ENCODE peak calls at places on chromosomes 4 and X, in six cellular contexts. J is fibroblast of the aortic adventitia, O is left ventricle myocardium inferior, N is mammary epithelial cell, K is BJ, D is left lung. H is an unnamed sample.

GRCh38 chrX:132219343-132219768 is at the start of gene RAP2C:
- DNase-seq in J (peak), O (peak), N (peak), K (no peak), D (peak), H (peak)

GRCh38 chr4:125958519-125958918 is 643.8 kb downstream of the FAT4 start:
- DNase-seq in J (no peak), O (no peak), N (no peak), K (no peak), D (no peak), H (no peak)

GRCh38 chrX:48560056-48560455 is 14.2 kb upstream of the RBM3 start:
- DNase-seq in J (no peak), O (no peak), N (no peak), K (no peak), D (no peak), H (no peak)

GRCh38 chr4:87839309-87839946 is 6.7 kb downstream of the MEPE start:
- DNase-seq in J (peak), O (peak), N (peak), K (no peak), D (no peak), H (peak)

GRCh38 chrX:150688911-150689451 is 4.2 kb upstream of the MTMR1 start:
- DNase-seq in J (peak), O (no peak), N (peak), K (peak), D (no peak), H (peak)

GRCh38 chr4:42656736-42656985 is 244 bp downstream of the ATP8A1 start:
- DNase-seq in J (no peak), O (no peak), N (no peak), K (no peak), D (no peak), H (no peak)

GRCh38 chr4:41142946-41143720 is 71.2 kb downstream of the APBB2 start:
- DNase-seq in J (peak), O (peak), N (peak), K (peak), D (no peak), H (peak)

GRCh38 chr4:61520688-61521160 is 320.6 kb downstream of the ADGRL3 start:
- DNase-seq in J (no peak), O (no peak), N (peak), K (no peak), D (no peak), H (peak)

GRCh38 chrX:78652971-78653822 is 5.9 kb downstream of the RTL3 start:
- DNase-seq in J (peak), O (no peak), N (peak), K (peak), D (no peak), H (peak)

GRCh38 chr4:73486497-73486896 is 5.0 kb downstream of the AFM start:
- DNase-seq in J (no peak), O (no peak), N (no peak), K (no peak), D (no peak), H (no peak)

GRCh38 chr4:6093671-6094070 is 75.4 kb upstream of the C4orf50 start:
- DNase-seq in J (no peak), O (no peak), N (no peak), K (no peak), D (no peak), H (no peak)

GRCh38 chrX:77484045-77484444 is 36.9 kb downstream of the FGF16 start:
- DNase-seq in J (no peak), O (no peak), N (no peak), K (no peak), D (no peak), H (no peak)

GRCh38 chr4:38069271-38069760 is 109.1 kb downstream of the PTTG2 start:
- DNase-seq in J (peak), O (no peak), N (peak), K (no peak), D (no peak), H (peak)

GRCh38 chr4:109147135-109147534 is 155.3 kb downstream of the COL25A1 start:
- DNase-seq in J (no peak), O (no peak), N (no peak), K (no peak), D (no peak), H (no peak)

DNA sequence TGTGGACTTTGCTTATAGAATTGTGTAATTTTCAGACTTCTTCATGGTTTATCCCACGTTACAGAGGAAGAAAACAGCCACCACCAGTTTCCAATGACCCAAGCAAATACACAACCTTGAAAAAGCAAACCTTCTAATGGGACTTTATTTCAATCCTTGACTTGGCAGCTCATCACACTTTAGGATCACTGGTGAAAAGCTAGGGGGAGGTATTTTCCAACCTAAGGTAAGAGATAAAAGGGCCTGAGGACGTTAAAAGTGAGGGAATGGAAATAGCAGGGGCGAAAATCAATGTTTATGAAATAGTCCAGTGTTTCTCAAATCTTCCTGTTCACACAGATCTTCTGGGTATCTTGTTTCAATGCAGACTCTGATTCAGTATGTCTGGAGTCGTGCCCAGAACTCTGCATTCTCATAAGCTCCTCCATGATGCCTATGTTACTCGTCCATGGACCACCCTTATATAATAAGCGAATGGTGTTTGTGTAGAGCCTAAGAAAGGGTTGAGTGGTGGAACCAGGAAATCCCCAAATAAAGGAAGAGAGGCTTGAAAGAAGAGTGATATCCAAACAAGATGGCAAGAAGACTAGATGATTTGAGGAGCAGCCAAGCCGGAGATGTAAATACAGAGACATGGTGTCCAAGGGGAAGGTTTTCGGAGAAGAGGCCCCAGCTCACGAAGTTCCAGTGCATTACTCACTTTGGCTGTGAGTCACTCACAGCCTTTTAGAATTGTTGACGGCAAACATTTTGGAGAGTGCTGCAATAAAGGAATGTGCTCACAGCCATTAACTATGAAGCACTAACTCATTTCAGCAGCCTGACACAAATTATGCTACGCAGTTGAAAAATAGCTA is 215.6 kb upstream of the PPARGC1A start:
- DNase-seq in J (peak), O (no peak), N (peak), K (peak), D (no peak), H (peak)
- H3K4me3 ChIP-seq in J (no peak), O (no peak), N (no peak), K (no peak), D (no peak), H (no peak)

GRCh38 chrX:104712515-104712914 is 146.5 kb downstream of the IL1RAPL2 start:
- DNase-seq in J (no peak), O (no peak), N (no peak), K (no peak), D (no peak), H (peak)
- TF ChIP-seq CTCF in J (no peak), O (no peak), N (peak), K (no peak), D (no peak), H (no peak)

GRCh38 chr4:20253272-20253798 is 1.6 kb downstream of the SLIT2 start:
- DNase-seq in J (no peak), O (no peak), N (no peak), K (no peak), D (no peak), H (peak)

GRCh38 chr4:20251061-20251795 is 477 bp upstream of the SLIT2 start:
- DNase-seq in J (peak), O (no peak), N (no peak), K (no peak), D (no peak), H (peak)

GRCh38 chr4:20253799-20254409 is 2.2 kb downstream of the SLIT2 start:
- DNase-seq in J (peak), O (peak), N (no peak), K (no peak), D (peak), H (peak)

GRCh38 chr4:20252656-20253271 is 1.1 kb downstream of the SLIT2 start:
- DNase-seq in J (peak), O (peak), N (no peak), K (no peak), D (peak), H (peak)

GRCh38 chr4:20251796-20252655 is at the start of gene SLIT2:
- DNase-seq in J (peak), O (peak), N (peak), K (no peak), D (peak), H (peak)
- H3K4me3 ChIP-seq in J (peak), O (peak), N (peak), K (peak), D (peak), H (peak)

DNA sequence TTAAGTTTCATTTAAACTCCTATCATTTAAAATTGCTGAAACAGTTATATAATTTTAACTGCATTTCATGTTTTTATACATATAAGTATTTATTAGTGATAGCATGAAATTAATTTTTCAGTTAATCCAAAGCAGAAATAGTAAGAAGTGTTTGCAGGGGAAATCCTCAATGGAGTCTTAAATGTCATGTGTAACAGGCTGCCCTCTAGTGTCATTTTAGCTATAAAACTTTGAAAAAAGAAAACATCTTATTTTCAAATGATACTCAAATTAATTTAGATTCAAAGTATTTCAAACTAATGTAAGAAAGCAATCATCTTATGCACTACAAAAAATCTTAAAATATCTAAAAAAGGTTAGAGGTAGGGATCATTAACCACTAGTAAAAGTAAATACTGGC is 27.1 kb downstream of the TAPT1 start:
- DNase-seq in J (peak), O (no peak), N (no peak), K (no peak), D (no peak), H (peak)
- TF ChIP-seq CTCF in J (peak), O (peak), N (peak), K (peak), D (no peak), H (peak)

H was measured in cardiac fibroblast.